ENCODE peak calls at places on chromosome 21, in nine cellular contexts. O is ascending aorta, H is fibroblast of lung, Z is heart left ventricle, N is lower leg skin, W is astrocyte of the spinal cord, A is tibial nerve, Q is foreskin fibroblast, P is pancreas. M is an unnamed sample.

GRCh38 chr21:24045775-24046215 is 1561.5 kb downstream of the MRPL39 start:
- DNase-seq in P (peak; percentile 65), Q (peak; percentile 46), H (peak; percentile 98), Z (peak; percentile 69), N (peak; percentile 57), W (peak; percentile 97), O (no peak), A (peak; percentile 41), M (peak; percentile 99)

GRCh38 chr21:41477641-41478318 is 30.2 kb downstream of the TMPRSS2 start:
- DNase-seq in A (no peak), O (no peak), Q (peak; percentile 6), W (peak; percentile 44), Z (no peak), N (no peak), P (peak; percentile 67), H (peak; percentile 22), M (no peak)

GRCh38 chr21:45542667-45543370 is 579 bp upstream of the SLC19A1 start:
- DNase-seq in W (no peak), Q (peak; percentile 16), P (peak; percentile 46), H (no peak), A (no peak), N (peak; percentile 15), O (no peak), Z (peak; percentile 35), M (no peak)

GRCh38 chr21:23899561-23899960 is 1707.7 kb downstream of the MRPL39 start:
- DNase-seq in O (no peak), A (no peak), W (no peak), P (no peak), Q (no peak), H (no peak), Z (no peak), N (no peak), M (no peak)

GRCh38 chr21:41530366-41530765 is 22.4 kb upstream of the TMPRSS2 start:
- DNase-seq in A (no peak), O (no peak), N (no peak), P (no peak), W (no peak), Q (no peak), Z (no peak), H (no peak), M (no peak)

GRCh38 chr21:34365794-34366193 is 2.0 kb downstream of the KCNE2 start:
- DNase-seq in O (no peak), A (no peak), Z (no peak), W (no peak), H (no peak), P (no peak), Q (no peak), N (no peak), M (no peak)

GRCh38 chr21:17988038-17988437 is 168.9 kb upstream of the C21orf91 start:
- DNase-seq in P (no peak), A (no peak), O (no peak), N (no peak), H (no peak), W (no peak), Z (no peak), Q (no peak), M (no peak)

GRCh38 chr21:25370311-25370744 is 237.0 kb downstream of the MRPL39 start:
- DNase-seq in A (no peak), N (no peak), P (peak; percentile 39), O (no peak), W (peak; percentile 97), Q (peak; percentile 95), Z (no peak), H (peak; percentile 94), M (peak; percentile 89)

GRCh38 chr21:26070121-26070520 is 100.4 kb downstream of the APP start:
- DNase-seq in Z (no peak), Q (no peak), N (no peak), O (no peak), H (no peak), P (no peak), A (no peak), W (no peak), M (no peak)

GRCh38 chr21:42466700-42467612 is 29.1 kb downstream of the RSPH1 start:
- DNase-seq in P (no peak), W (peak; percentile 34), A (no peak), H (peak; percentile 32), O (no peak), Z (no peak), N (no peak), Q (peak; percentile 10), M (peak; percentile 21)

GRCh38 chr21:15826147-15826780 is 96.5 kb downstream of the USP25 start:
- DNase-seq in N (no peak), H (peak; percentile 61), Z (no peak), O (no peak), W (peak; percentile 45), A (no peak), P (peak; percentile 23), Q (peak; percentile 48), M (peak; percentile 74)

GRCh38 chr21:40386301-40386911 is 460.6 kb downstream of the DSCAM start:
- DNase-seq in A (peak; percentile 23), N (no peak), Q (no peak), H (no peak), O (no peak), P (peak; percentile 66), W (peak; percentile 9), Z (peak; percentile 45), M (no peak)

GRCh38 chr21:14058566-14058965 is 152.2 kb downstream of the LIPI start:
- DNase-seq in W (no peak), P (no peak), A (no peak), Z (no peak), O (no peak), Q (no peak), H (no peak), N (no peak), M (no peak)

GRCh38 chr21:45078877-45079281 is 4.5 kb downstream of the ADARB1 start:
- DNase-seq in H (peak; percentile 78), A (no peak), O (no peak), P (no peak), Q (peak; percentile 60), N (no peak), W (peak; percentile 28), Z (no peak), M (peak; percentile 93)

DNA sequence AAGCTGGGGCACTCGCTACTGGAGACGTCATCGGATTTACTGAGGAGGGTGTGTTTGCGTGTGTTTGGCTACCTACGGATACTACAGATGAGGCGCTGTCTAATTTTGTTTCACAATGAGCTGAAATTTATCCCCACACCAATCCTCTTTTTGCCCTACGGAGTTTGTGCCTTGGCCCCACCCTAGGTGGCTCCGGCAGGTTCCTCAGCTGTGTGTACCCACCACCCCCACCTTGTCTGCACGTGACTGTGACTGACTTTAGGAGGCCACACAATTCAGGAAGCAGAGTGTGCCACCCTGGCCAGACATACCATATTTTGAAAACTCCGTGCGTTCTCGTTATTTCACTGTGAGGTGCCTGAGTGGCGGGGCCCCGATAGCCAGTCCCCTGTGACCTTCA is 63.7 kb downstream of the AGPAT3 start:
- DNase-seq in N (no peak), H (no peak), O (no peak), Z (no peak), A (no peak), P (no peak), Q (no peak), W (no peak), M (no peak)
- H3K4me3 ChIP-seq in N (no peak overlapping the region), H (no peak overlapping the region), O (no peak overlapping the region), Z (no peak overlapping the region), A (no peak overlapping the region), P (no peak overlapping the region), Q (no peak overlapping the region), W (no peak overlapping the region), M (no peak overlapping the region)

DNA sequence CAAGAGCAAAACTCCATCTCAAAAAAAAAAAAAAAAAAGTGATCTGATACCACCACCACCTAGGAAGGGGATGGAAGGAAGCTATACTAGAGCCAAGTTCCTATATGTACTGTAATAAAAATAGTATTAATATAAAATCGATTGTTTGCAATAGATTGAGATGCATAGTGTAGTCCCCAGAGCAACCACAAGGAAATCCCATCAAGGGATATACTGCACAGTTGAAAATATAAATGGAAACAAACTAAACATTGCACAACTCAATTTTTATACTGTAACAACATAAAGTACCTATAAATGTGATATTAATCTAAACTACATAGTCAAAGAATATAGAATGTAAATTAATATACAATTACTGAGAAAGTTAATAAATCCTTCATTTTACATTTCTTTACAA is 20.9 kb upstream of the PSMG1 start:
- DNase-seq in P (no peak), A (no peak), Z (no peak), O (no peak), H (no peak), N (no peak), Q (no peak), W (no peak), M (no peak)
- TF ChIP-seq CTCF in P (no peak), A (no peak), Z (no peak), O (no peak), H (peak; percentile 15), N (no peak), Q (no peak), W (peak; percentile 24), M (peak; percentile 32)

GRCh38 chr21:31201548-31201947 is 142.5 kb downstream of the TIAM1 start:
- DNase-seq in A (peak; percentile 54), Q (peak; percentile 58), W (peak; percentile 69), P (no peak), Z (peak; percentile 45), N (peak; percentile 66), H (peak; percentile 63), O (peak; percentile 10), M (peak; percentile 83)
- H3K4me3 ChIP-seq in A (no peak overlapping the region), Q (no peak overlapping the region), W (no peak overlapping the region), P (no peak overlapping the region), Z (no peak overlapping the region), N (no peak overlapping the region), H (no peak overlapping the region), O (no peak overlapping the region), M (no peak overlapping the region)

DNA sequence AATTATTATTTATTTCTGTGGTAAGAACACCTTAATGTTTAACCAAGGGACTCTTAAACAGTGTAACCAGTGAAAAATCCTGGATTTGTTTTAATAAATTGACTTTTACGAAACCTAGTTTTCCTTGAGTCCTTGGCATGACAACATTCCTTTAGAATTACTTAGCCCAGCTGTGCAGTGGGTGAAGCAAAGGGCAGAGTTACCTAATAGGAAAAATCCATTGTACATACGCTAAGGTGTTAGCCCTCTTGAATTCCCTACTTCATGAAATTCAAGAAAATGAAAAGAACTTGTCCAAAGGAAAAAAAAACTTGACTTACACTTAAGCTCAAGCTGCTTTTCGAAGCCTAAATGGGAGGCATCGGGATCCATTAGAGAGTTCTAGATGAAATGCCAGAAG is 852.0 kb upstream of the ADAMTS5 start:
- DNase-seq in P (no peak), N (no peak), O (no peak), H (peak; percentile 23), W (no peak), A (no peak), Q (peak; percentile 53), Z (no peak), M (peak; percentile 36)
- TF ChIP-seq CTCF in P (no peak), N (no peak), O (no peak), H (no peak), W (no peak), A (no peak), Q (no peak), Z (no peak), M (no peak)